ENCODE peak calls at places on chromosomes 2 and 18, in four cellular contexts. F, N, E and Z are unnamed samples.

GRCh38 chr2:225582355-225583116 is 183.0 kb downstream of the NYAP2 start:
- DNase-seq in E (no peak), N (no peak), F (no peak), Z (no peak)

GRCh38 chr2:55014962-55015939 is 35.0 kb downstream of the RTN4 start:
- DNase-seq in E (no peak), N (peak; percentile 21), F (peak; percentile 23), Z (no peak)

GRCh38 chr2:205259131-205259530 is 423.2 kb upstream of the NRP2 start:
- DNase-seq in F (no peak), N (no peak), E (no peak), Z (no peak)

GRCh38 chr2:95348609-95349567 is 51.7 kb downstream of the KCNIP3 start:
- DNase-seq in N (no peak), F (no peak), E (no peak), Z (no peak)

GRCh38 chr2:101188683-101189405 is 37.7 kb upstream of the TBC1D8 start:
- DNase-seq in N (no peak), E (no peak), F (peak; percentile 15), Z (peak; percentile 62)

GRCh38 chr2:237150831-237151230 is 65.1 kb downstream of the COPS8 start:
- DNase-seq in E (no peak), N (no peak), F (no peak), Z (no peak)

GRCh38 chr2:49490710-49491109 is 336.4 kb upstream of the FSHR start:
- DNase-seq in E (no peak), F (no peak), N (peak; percentile 36), Z (no peak)

GRCh38 chr18:48673456-48674197 is 134.8 kb downstream of the CTIF start:
- DNase-seq in F (no peak), E (no peak), N (no peak), Z (no peak)

GRCh38 chr18:73835656-73836055 is 312.0 kb downstream of the FBXO15 start:
- DNase-seq in E (no peak), N (no peak), F (no peak), Z (no peak)

GRCh38 chr2:189203177-189203799 is 23.7 kb upstream of the COL5A2 start:
- DNase-seq in E (no peak), F (no peak), N (no peak), Z (no peak)

GRCh38 chr2:173986805-173987204 is 21.6 kb upstream of the SP3 start:
- DNase-seq in N (no peak), F (no peak), E (no peak), Z (no peak)

GRCh38 chr2:39665811-39666488 is at the start of gene TMEM178A:
- DNase-seq in F (peak; percentile 20), E (peak; percentile 67), N (peak; percentile 56), Z (peak; percentile 37)

DNA sequence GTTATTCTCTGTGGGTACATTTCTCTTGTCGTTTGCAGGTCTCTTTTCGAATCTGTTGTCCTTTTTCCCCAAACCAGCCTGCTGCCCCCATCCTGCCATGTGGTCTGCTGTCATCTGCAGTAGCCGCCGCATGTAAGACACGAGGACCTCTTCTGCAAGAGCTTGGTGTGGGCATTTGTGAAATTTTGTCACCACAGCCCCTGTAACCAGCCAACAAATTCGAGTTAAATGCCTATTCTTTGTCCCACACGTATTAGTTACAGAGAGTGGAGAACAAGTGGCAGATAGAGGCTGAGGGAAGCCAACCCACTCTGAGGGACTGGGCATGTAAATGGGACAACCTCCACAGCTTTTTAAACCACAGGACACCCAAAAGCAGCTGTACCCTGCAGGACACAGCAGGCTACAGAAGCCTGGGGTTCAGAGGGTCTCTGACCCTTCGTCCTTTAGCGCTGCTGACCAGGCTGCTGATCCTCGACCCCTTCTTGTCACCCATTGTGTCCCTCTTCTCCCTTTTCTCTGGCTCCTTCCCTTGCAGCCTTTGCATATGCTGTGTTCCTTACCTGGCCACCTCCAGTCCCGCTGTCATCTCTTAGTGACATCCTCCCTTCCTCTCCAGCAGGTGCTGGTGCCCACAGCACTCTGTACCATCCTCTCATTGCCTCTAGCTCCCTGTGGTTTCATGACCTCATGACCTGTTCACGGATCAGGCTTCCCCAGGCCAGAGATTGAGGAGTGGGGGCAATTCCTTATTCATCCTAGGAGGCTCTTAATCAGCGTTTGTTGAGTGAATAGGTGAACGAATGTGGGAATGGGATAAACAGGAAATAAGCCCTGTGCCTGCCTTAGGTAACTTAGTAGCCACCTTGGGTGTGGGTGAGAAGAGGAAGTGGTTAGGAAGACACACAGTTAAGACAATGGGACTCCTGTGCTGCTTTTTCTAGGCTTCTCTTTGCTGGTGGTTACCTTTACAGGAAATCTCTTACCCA is 35.3 kb downstream of the ITGA6 start:
- DNase-seq in N (peak; percentile 9), E (no peak), F (no peak), Z (no peak)
- TF ChIP-seq CTCF in N (no peak), E (peak; percentile 47), F (no peak), Z (peak; percentile 20)

GRCh38 chr2:240248981-240249422 is 108.5 kb upstream of the OTOS start:
- DNase-seq in E (peak; percentile 21), F (no peak), N (no peak), Z (peak; percentile 0)
- TF ChIP-seq CTCF in E (no peak), F (no peak), N (no peak), Z (no peak)

GRCh38 chr2:8430628-8431027 is 251.2 kb upstream of the ID2 start:
- DNase-seq in E (no peak), N (no peak), F (no peak), Z (no peak)
- TF ChIP-seq CTCF in E (no peak), N (no peak), F (no peak), Z (no peak)

GRCh38 chr18:68843467-68844089 is 45.7 kb downstream of the CCDC102B start:
- DNase-seq in F (no peak), E (no peak), N (no peak), Z (no peak)
- TF ChIP-seq CTCF in F (peak; percentile 24), E (no peak), N (no peak), Z (peak; percentile 17)

DNA sequence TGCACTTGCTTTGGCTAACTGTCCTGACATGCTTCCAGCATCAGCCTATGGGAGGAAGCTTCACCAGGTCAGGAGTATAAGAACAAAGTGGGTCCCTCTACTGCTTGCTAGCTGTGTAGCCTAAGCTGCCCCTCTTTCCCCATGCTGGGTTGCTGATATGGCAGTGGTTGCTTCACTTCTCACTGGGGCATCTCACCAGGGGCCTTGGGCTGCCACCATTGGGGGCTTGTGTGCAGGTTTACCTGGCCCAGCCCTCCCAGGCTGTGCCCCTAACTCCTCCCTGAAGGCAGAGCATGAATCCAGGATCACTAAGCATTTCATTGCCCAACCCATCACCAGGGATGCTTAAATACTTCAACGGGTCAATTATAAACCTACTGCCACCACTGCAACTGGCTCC is 817.1 kb upstream of the TMEFF2 start:
- DNase-seq in E (no peak), N (no peak), F (no peak), Z (no peak)
- TF ChIP-seq CTCF in E (no peak), N (no peak), F (no peak), Z (no peak)